ENCODE peak calls at places on chromosomes 12 and 14, in six cellular contexts. T, E, C, R, N and H are unnamed samples. For H3K36me3, the result is how much of the 10 kb centered on the place peaks cover.

GRCh38 chr12:44162961-44163360 is 327.1 kb downstream of the TMEM117 start:
- DNase-seq in T (no peak), E (no peak), C (no peak), R (no peak), N (no peak), H (no peak)

GRCh38 chr12:47120736-47121135 is 41.0 kb upstream of the AMIGO2 start:
- DNase-seq in T (no peak), E (no peak), C (no peak), R (no peak), N (no peak), H (no peak)

GRCh38 chr14:30751646-30752416 is 122.5 kb upstream of the COCH start:
- DNase-seq in T (no peak), E (no peak), C (no peak), R (no peak), N (no peak), H (no peak)

GRCh38 chr12:29769162-29769820 is 14.5 kb downstream of the TMTC1 start:
- DNase-seq in T (no peak), E (no peak), C (no peak), R (no peak), N (no peak), H (no peak)

GRCh38 chr12:110307372-110307771 is 26.3 kb downstream of the ATP2A2 start:
- DNase-seq in T (no peak), E (no peak), C (no peak), R (no peak), N (no peak), H (no peak)

GRCh38 chr14:64983439-64984310 is 3.0 kb upstream of the FNTB start:
- DNase-seq in T (peak), E (no peak), C (peak), R (no peak), N (no peak), H (peak)

GRCh38 chr14:106107703-106108102 is 581.3 kb downstream of the TMEM121 start:
- DNase-seq in T (no peak), E (no peak), C (no peak), R (no peak), N (no peak), H (no peak)

GRCh38 chr14:55699131-55700057 is 119.4 kb downstream of the KTN1 start:
- DNase-seq in T (no peak), E (peak), C (peak), R (no peak), N (no peak), H (peak)

GRCh38 chr12:130775953-130776856 is 60.1 kb upstream of the RIMBP2 start:
- DNase-seq in T (no peak), E (no peak), C (peak), R (no peak), N (no peak), H (peak)

GRCh38 chr12:80033457-80033856 is 65.9 kb upstream of the OTOGL start:
- DNase-seq in T (no peak), E (no peak), C (no peak), R (no peak), N (no peak), H (no peak)

GRCh38 chr12:58847876-58848600 is 72.3 kb downstream of the LRIG3 start:
- DNase-seq in T (no peak), E (no peak), C (no peak), R (no peak), N (no peak), H (no peak)

GRCh38 chr12:76142305-76142704 is 57.8 kb upstream of the NAP1L1 start:
- DNase-seq in T (no peak), E (no peak), C (no peak), R (no peak), N (no peak), H (no peak)

GRCh38 chr12:108609535-108610335 is 11.9 kb upstream of the TMEM119 start:
- DNase-seq in T (peak), E (no peak), C (no peak), R (peak), N (peak), H (peak)

GRCh38 chr12:93361159-93361919 is 16.4 kb upstream of the NUDT4 start:
- DNase-seq in T (no peak), E (no peak), C (no peak), R (no peak), N (no peak), H (no peak)

GRCh38 chr12:31845613-31846321 is 113.4 kb upstream of the RESF1 start:
- DNase-seq in T (no peak), E (no peak), C (peak), R (no peak), N (no peak), H (no peak)

GRCh38 chr12:87995581-87996178 is 33.5 kb downstream of the C12orf50 start:
- DNase-seq in T (peak), E (peak), C (peak), R (no peak), N (no peak), H (peak)

GRCh38 chr12:123134265-123134664 is 16.6 kb downstream of the PITPNM2 start:
- DNase-seq in T (no peak), E (no peak), C (no peak), R (no peak), N (peak), H (no peak)

GRCh38 chr12:121232163-121232562 is 22.2 kb downstream of the P2RX4 start:
- DNase-seq in T (no peak), E (no peak), C (no peak), R (no peak), N (no peak), H (no peak)

GRCh38 chr14:70489579-70490175 is 37.7 kb downstream of the ADAM21 start:
- DNase-seq in T (no peak), E (no peak), C (no peak), R (no peak), N (no peak), H (no peak)

GRCh38 chr12:63420206-63420644 is 248.1 kb downstream of the DPY19L2 start:
- DNase-seq in T (peak), E (peak), C (peak), R (no peak), N (no peak), H (peak)
- TF ChIP-seq POLR2AphosphoS5 in T (no peak), E (no peak), C (no peak), R (no peak), N (no peak), H (no peak)

GRCh38 chr12:124364543-124364942 is 69.7 kb downstream of the RFLNA start:
- DNase-seq in T (no peak), E (no peak), C (no peak), R (no peak), N (no peak), H (no peak)
- H3K36me3 ChIP-seq in T (half or more), E (under half), C (under half), R (under half), N (under half), H (under half)

GRCh38 chr14:100539319-100539645 is 47.9 kb downstream of the BEGAIN start:
- DNase-seq in T (no peak), E (no peak), C (no peak), R (no peak), N (no peak), H (peak)

GRCh38 chr14:100538566-100539318 is 48.5 kb downstream of the BEGAIN start:
- DNase-seq in T (no peak), E (no peak), C (no peak), R (peak), N (peak), H (peak)

GRCh38 chr14:100536721-100537700 is 50.2 kb downstream of the BEGAIN start:
- DNase-seq in T (peak), E (no peak), C (no peak), R (peak), N (peak), H (peak)

GRCh38 chr14:100536141-100536540 is 51.1 kb downstream of the BEGAIN start:
- DNase-seq in T (no peak), E (no peak), C (no peak), R (peak), N (peak), H (no peak)

DNA sequence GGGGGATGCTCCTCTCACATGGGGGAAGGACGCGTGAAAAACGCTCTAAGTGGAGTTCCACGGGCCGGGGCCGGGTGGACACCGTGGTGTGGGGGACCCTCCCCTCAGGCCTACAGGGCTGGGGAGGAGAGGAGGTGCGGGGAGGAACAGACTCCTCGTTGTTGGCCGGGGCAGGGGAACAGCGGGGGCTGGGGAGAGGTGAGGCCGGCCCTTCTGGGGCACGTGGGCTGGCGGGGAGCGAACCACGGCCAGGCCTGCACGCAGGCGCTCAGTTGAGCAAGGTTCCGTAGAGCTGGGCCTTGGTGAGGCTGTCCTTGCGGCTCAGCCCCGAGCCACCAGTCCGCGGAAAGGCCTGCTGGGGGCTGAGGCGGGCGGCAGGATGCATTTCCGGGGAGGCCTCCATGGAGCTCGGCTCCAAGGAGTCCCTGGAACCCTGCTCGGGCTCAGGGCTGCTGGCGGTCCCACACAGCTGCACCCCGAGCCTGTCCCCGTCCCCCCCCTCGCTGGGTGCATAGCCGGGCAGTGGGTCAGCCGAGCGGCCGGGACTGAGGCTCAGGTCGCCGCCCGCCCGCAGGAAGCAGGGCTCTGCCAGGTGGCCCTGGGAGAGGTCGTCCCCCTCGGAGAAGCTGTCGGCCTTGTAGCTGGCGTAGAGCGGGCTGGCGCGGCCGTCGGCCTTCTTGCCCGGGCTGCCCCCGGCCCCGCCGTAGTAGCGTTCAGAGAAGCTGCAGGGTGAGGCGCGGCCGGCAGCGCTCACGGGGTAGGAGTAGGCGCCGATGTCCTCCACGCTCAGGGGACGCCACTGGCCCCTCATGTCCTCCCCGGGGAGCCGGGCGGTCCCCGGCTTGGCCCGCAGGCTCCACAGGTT is 49.3 kb downstream of the BEGAIN start:
- DNase-seq in T (no peak), E (no peak), C (no peak), R (peak), N (peak), H (peak)
- TF ChIP-seq EP300 in T (no peak), E (no peak), C (no peak), R (no peak), N (no peak), H (no peak)

DNA sequence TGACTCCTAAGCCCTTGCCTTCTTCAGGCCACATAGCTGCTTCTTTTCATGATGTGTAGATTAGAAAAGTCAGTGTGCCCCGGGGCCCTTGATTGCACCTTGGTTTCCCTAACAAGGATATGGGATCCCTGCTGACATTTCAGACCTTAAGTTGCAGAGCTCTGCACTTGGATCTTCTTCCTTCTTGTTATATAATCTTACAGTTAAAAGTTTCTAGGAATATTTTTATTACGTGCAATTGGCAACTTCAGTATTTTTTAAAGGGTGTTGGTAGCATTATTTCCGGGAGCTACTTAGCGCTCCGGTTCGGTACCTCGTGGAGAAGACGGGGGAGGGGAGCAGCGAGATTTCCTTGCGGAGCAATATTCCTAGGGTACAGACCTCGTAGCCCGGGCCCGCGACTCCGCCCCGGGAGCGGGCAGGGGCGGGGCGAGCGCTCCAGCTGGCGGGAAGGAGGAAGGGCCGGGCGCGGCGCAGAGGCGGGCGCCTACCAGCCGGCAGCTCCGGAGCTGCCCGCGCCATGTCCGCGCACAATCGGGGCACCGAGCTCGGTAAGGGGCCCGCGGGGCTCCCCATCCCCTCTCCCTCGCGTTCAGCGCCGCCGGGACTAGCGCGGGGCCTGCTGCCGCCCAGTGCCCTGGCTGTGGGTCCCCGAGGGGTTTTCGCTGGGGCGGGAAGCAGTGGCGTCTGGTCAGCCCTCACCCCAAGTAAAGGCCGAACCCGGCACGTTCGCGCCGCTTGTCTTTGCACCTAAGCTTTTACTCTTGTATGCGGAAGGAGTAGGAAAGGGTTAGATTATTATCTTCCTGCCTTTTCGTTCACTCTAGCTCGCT is at the start of gene DERA:
- DNase-seq in T (peak), E (peak), C (peak), R (peak), N (peak), H (peak)
- TF ChIP-seq POLR2AphosphoS5 in T (no peak), E (peak), C (peak), R (no peak), N (peak), H (peak)

GRCh38 chr14:95107711-95108110 is 49.6 kb downstream of the DICER1 start:
- DNase-seq in T (no peak), E (no peak), C (no peak), R (no peak), N (no peak), H (no peak)

GRCh38 chr14:95102678-95103039 is 54.7 kb downstream of the DICER1 start:
- DNase-seq in T (no peak), E (no peak), C (no peak), R (no peak), N (no peak), H (no peak)

GRCh38 chr14:95106966-95107365 is 50.4 kb downstream of the DICER1 start:
- DNase-seq in T (no peak), E (no peak), C (no peak), R (no peak), N (no peak), H (no peak)

GRCh38 chr14:95101736-95102677 is 55.3 kb downstream of the DICER1 start:
- DNase-seq in T (no peak), E (no peak), C (no peak), R (no peak), N (no peak), H (no peak)

GRCh38 chr14:95104911-95105310 is 52.4 kb downstream of the DICER1 start:
- DNase-seq in T (no peak), E (no peak), C (no peak), R (no peak), N (no peak), H (no peak)
- H3K36me3 ChIP-seq in T (half or more), E (under half), C (half or more), R (half or more), N (under half), H (half or more)